ENCODE peak calls at places on chromosome 21, in ten cellular contexts. F, Q, C, J, Y, K, U, H, O and V are unnamed samples.

GRCh38 chr21:32135401-32136363 is 143.2 kb downstream of the MIS18A start:
- DNase-seq in F (no peak), Q (no peak), C (no peak), J (no peak), Y (peak; percentile 70), K (no peak), U (no peak), H (no peak), O (no peak), V (no peak)

GRCh38 chr21:35637431-35637830 is 422.9 kb downstream of the SETD4 start:
- DNase-seq in F (no peak), Q (no peak), C (no peak), J (no peak), Y (peak; percentile 94), K (no peak), U (no peak), H (no peak), O (no peak), V (no peak)

GRCh38 chr21:45870421-45870820 is 111.1 kb upstream of the COL6A1 start:
- DNase-seq in F (no peak), Q (no peak), C (no peak), J (no peak), Y (no peak), K (no peak), U (no peak), H (no peak), O (no peak), V (no peak)

GRCh38 chr21:44482581-44483287 is 27.4 kb downstream of the LRRC3 start:
- DNase-seq in F (no peak), Q (no peak), C (no peak), J (no peak), Y (no peak), K (no peak), U (no peak), H (no peak), O (no peak), V (no peak)

GRCh38 chr21:45531393-45532215 is 10.6 kb downstream of the SLC19A1 start:
- DNase-seq in F (no peak), Q (no peak), C (no peak), J (no peak), Y (no peak), K (no peak), U (no peak), H (no peak), O (no peak), V (no peak)

GRCh38 chr21:41369915-41370839 is 8.3 kb downstream of the MX2 start:
- DNase-seq in F (no peak), Q (peak; percentile 29), C (no peak), J (peak; percentile 36), Y (no peak), K (peak; percentile 46), U (peak; percentile 36), H (peak; percentile 25), O (no peak), V (no peak)

GRCh38 chr21:45618846-45619485 is 24.6 kb upstream of the PCBP3 start:
- DNase-seq in F (no peak), Q (no peak), C (no peak), J (no peak), Y (peak; percentile 41), K (no peak), U (no peak), H (peak; percentile 4), O (no peak), V (no peak)

GRCh38 chr21:39176312-39176711 is 6.9 kb downstream of the PSMG1 start:
- DNase-seq in F (no peak), Q (no peak), C (no peak), J (no peak), Y (peak; percentile 44), K (no peak), U (no peak), H (no peak), O (no peak), V (no peak)

GRCh38 chr21:38140192-38140905 is 116.4 kb upstream of the KCNJ15 start:
- DNase-seq in F (no peak), Q (no peak), C (no peak), J (peak; percentile 95), Y (peak; percentile 47), K (no peak), U (no peak), H (no peak), O (peak; percentile 88), V (peak; percentile 23)

GRCh38 chr21:14737922-14738321 is 191.8 kb upstream of the SAMSN1 start:
- DNase-seq in F (peak; percentile 53), Q (peak; percentile 20), C (no peak), J (no peak), Y (peak; percentile 71), K (peak; percentile 30), U (peak; percentile 76), H (no peak), O (no peak), V (no peak)

GRCh38 chr21:44626262-44626661 is 631 bp upstream of the KRTAP10-9 start:
- DNase-seq in F (no peak), Q (no peak), C (no peak), J (no peak), Y (no peak), K (no peak), U (no peak), H (no peak), O (no peak), V (no peak)